ENCODE peak calls at places on chromosomes 3 and 15, in four cellular contexts. One of them, this sample, is unnamed.
A peak's percentile ranks its signal among the peaks of the same experiment; 100 is the strongest.

GRCh38 chr15:59491062-59491461 is 53.1 kb downstream of the FAM81A start:
- DNase-seq in breast epithelium: no peak
- DNase-seq in HepG2: no peak
- DNase-seq in A549: no peak
- DNase-seq in this sample: no peak

GRCh38 chr15:100769043-100769974 is 110.3 kb upstream of the ALDH1A3 start:
- DNase-seq in breast epithelium: peak; percentile 48
- DNase-seq in HepG2: no peak
- DNase-seq in A549: no peak
- DNase-seq in this sample: no peak

GRCh38 chr3:189144645-189145044 is 27.1 kb upstream of the TPRG1 start:
- DNase-seq in breast epithelium: no peak
- DNase-seq in HepG2: no peak
- DNase-seq in A549: no peak
- DNase-seq in this sample: no peak

GRCh38 chr3:80733522-80734176 is 965.9 kb upstream of the ROBO1 start:
- DNase-seq in breast epithelium: no peak
- DNase-seq in HepG2: peak; percentile 95
- DNase-seq in A549: no peak
- DNase-seq in this sample: no peak

GRCh38 chr3:33980252-33980651 is 181.8 kb downstream of the PDCD6IP start:
- DNase-seq in breast epithelium: no peak
- DNase-seq in HepG2: peak; percentile 66
- DNase-seq in A549: peak; percentile 89
- DNase-seq in this sample: peak; percentile 50

GRCh38 chr15:78415284-78415683 is 22.7 kb upstream of the IREB2 start:
- DNase-seq in breast epithelium: no peak
- DNase-seq in HepG2: no peak
- DNase-seq in A549: peak; percentile 47
- DNase-seq in this sample: no peak

GRCh38 chr15:59379524-59379923 is 6.9 kb upstream of the MYO1E start:
- DNase-seq in breast epithelium: no peak
- DNase-seq in HepG2: no peak
- DNase-seq in A549: no peak
- DNase-seq in this sample: no peak

GRCh38 chr3:29440321-29441019 is 159.6 kb downstream of the RBMS3 start:
- DNase-seq in breast epithelium: no peak
- DNase-seq in HepG2: no peak
- DNase-seq in A549: no peak
- DNase-seq in this sample: no peak

GRCh38 chr15:25175033-25175788 is 220.4 kb downstream of the SNRPN start:
- DNase-seq in breast epithelium: peak; percentile 25
- DNase-seq in HepG2: no peak
- DNase-seq in A549: no peak
- DNase-seq in this sample: no peak

GRCh38 chr3:183031826-183032225 is 51.5 kb upstream of the DCUN1D1 start:
- DNase-seq in breast epithelium: no peak
- DNase-seq in HepG2: no peak
- DNase-seq in A549: no peak
- DNase-seq in this sample: no peak

GRCh38 chr15:84033793-84034553 is 201.6 kb upstream of the GOLGA6L4 start:
- DNase-seq in breast epithelium: no peak
- DNase-seq in HepG2: no peak
- DNase-seq in A549: no peak
- DNase-seq in this sample: no peak

GRCh38 chr3:127228866-127229265 is 35.9 kb downstream of the PRR23E start:
- DNase-seq in breast epithelium: no peak
- DNase-seq in HepG2: no peak
- DNase-seq in A549: no peak
- DNase-seq in this sample: no peak

GRCh38 chr3:124981472-124981871 is 46.9 kb upstream of the MUC13 start:
- DNase-seq in breast epithelium: no peak
- DNase-seq in HepG2: no peak
- DNase-seq in A549: no peak
- DNase-seq in this sample: no peak

GRCh38 chr15:44028349-44028748 is 166.7 kb downstream of the FRMD5 start:
- DNase-seq in breast epithelium: no peak
- DNase-seq in HepG2: no peak
- DNase-seq in A549: no peak
- DNase-seq in this sample: no peak

GRCh38 chr15:85751731-85752421 is 42.8 kb downstream of the KLHL25 start:
- DNase-seq in breast epithelium: peak; percentile 7
- DNase-seq in HepG2: no peak
- DNase-seq in A549: no peak
- DNase-seq in this sample: no peak

GRCh38 chr15:72237286-72238224 is 6.6 kb upstream of the PKM start:
- DNase-seq in breast epithelium: no peak
- DNase-seq in HepG2: peak; percentile 85
- DNase-seq in A549: peak; percentile 97
- DNase-seq in this sample: peak; percentile 89

GRCh38 chr15:26665950-26666921 is 106.6 kb downstream of the GABRB3 start:
- DNase-seq in breast epithelium: no peak
- DNase-seq in HepG2: no peak
- DNase-seq in A549: no peak
- DNase-seq in this sample: no peak

GRCh38 chr3:123021986-123022510 is 5.5 kb downstream of the SEMA5B start:
- DNase-seq in breast epithelium: no peak
- DNase-seq in HepG2: no peak
- DNase-seq in A549: no peak
- DNase-seq in this sample: no peak

GRCh38 chr3:12924437-12924836 is 83.1 kb upstream of the RPL32 start:
- DNase-seq in breast epithelium: no peak
- DNase-seq in HepG2: no peak
- DNase-seq in A549: no peak
- DNase-seq in this sample: no peak

GRCh38 chr3:170585937-170586310 is at the start of gene SLC7A14:
- DNase-seq in breast epithelium: no peak
- DNase-seq in HepG2: no peak
- DNase-seq in A549: no peak
- DNase-seq in this sample: no peak

GRCh38 chr3:185423178-185423577 is 60.2 kb downstream of the MAP3K13 start:
- DNase-seq in breast epithelium: no peak
- DNase-seq in HepG2: no peak
- DNase-seq in A549: peak; percentile 3
- DNase-seq in this sample: peak; percentile 12

GRCh38 chr3:37986479-37987314 is 3.9 kb upstream of the VILL start:
- DNase-seq in breast epithelium: peak; percentile 73
- DNase-seq in HepG2: peak; percentile 81
- DNase-seq in A549: no peak
- DNase-seq in this sample: no peak

GRCh38 chr3:149765762-149766334 is 13.6 kb upstream of the COMMD2 start:
- DNase-seq in breast epithelium: no peak
- DNase-seq in HepG2: peak; percentile 27
- DNase-seq in A549: no peak
- DNase-seq in this sample: no peak

GRCh38 chr3:191094057-191094456 is 105.0 kb upstream of the OSTN start:
- DNase-seq in breast epithelium: no peak
- DNase-seq in HepG2: no peak
- DNase-seq in A549: no peak
- DNase-seq in this sample: peak; percentile 24

GRCh38 chr3:125123906-125124305 is 68.1 kb upstream of the HEG1 start:
- DNase-seq in breast epithelium: no peak
- DNase-seq in HepG2: no peak
- DNase-seq in A549: no peak
- DNase-seq in this sample: no peak

GRCh38 chr15:99409097-99409473 is 156.7 kb upstream of the MEF2A start:
- DNase-seq in breast epithelium: no peak
- DNase-seq in HepG2: peak; percentile 66
- DNase-seq in A549: peak; percentile 76
- DNase-seq in this sample: peak; percentile 13

GRCh38 chr3:161999846-162000245 is 503.2 kb downstream of the OTOL1 start:
- DNase-seq in breast epithelium: no peak
- DNase-seq in HepG2: no peak
- DNase-seq in A549: no peak
- DNase-seq in this sample: no peak

GRCh38 chr15:63221346-63221745 is 31.9 kb downstream of the RAB8B start:
- DNase-seq in breast epithelium: no peak
- DNase-seq in HepG2: no peak
- DNase-seq in A549: no peak
- DNase-seq in this sample: no peak

GRCh38 chr3:190773948-190774347 is 88.5 kb downstream of the GMNC start:
- DNase-seq in breast epithelium: no peak
- DNase-seq in HepG2: no peak
- DNase-seq in A549: no peak
- DNase-seq in this sample: no peak

GRCh38 chr3:46926447-46926846 is 48.9 kb downstream of the PTH1R start:
- DNase-seq in breast epithelium: no peak
- DNase-seq in HepG2: no peak
- DNase-seq in A549: no peak
- DNase-seq in this sample: no peak

GRCh38 chr3:146543461-146544012 is 870 bp downstream of the PLSCR1 start:
- DNase-seq in breast epithelium: no peak
- DNase-seq in HepG2: no peak
- DNase-seq in A549: peak; percentile 7
- DNase-seq in this sample: no peak

GRCh38 chr3:43098761-43099160 is 7.1 kb downstream of the POMGNT2 start:
- DNase-seq in breast epithelium: no peak
- DNase-seq in HepG2: no peak
- DNase-seq in A549: no peak
- DNase-seq in this sample: no peak

GRCh38 chr3:195908439-195909293 is at the start of gene TNK2:
- DNase-seq in breast epithelium: no peak
- DNase-seq in HepG2: no peak
- DNase-seq in A549: peak; percentile 19
- DNase-seq in this sample: no peak

GRCh38 chr3:69770219-69770618 is 31.0 kb downstream of the MITF start:
- DNase-seq in breast epithelium: no peak
- DNase-seq in HepG2: no peak
- DNase-seq in A549: no peak
- DNase-seq in this sample: peak; percentile 88

GRCh38 chr3:24495334-24495994 is 814 bp upstream of the THRB start:
- DNase-seq in breast epithelium: peak; percentile 74
- DNase-seq in HepG2: peak; percentile 56
- DNase-seq in A549: peak; percentile 70
- DNase-seq in this sample: no peak

GRCh38 chr15:63920504-63921178 is 86.9 kb upstream of the HERC1 start:
- DNase-seq in breast epithelium: no peak
- DNase-seq in HepG2: no peak
- DNase-seq in A549: no peak
- DNase-seq in this sample: no peak

GRCh38 chr15:48584090-48584831 is 61.2 kb downstream of the FBN1 start:
- DNase-seq in breast epithelium: no peak
- DNase-seq in HepG2: no peak
- DNase-seq in A549: no peak
- DNase-seq in this sample: no peak
- H3K4me1 ChIP-seq in breast epithelium: no peaks in the 10 kb centered on the region
- H3K4me1 ChIP-seq in HepG2: no peaks in the 10 kb centered on the region
- H3K4me1 ChIP-seq in A549: no peaks in the 10 kb centered on the region
- H3K4me1 ChIP-seq in this sample: no peaks in the 10 kb centered on the region

GRCh38 chr3:115657168-115657567 is 33.9 kb downstream of the GAP43 start:
- DNase-seq in breast epithelium: no peak
- DNase-seq in HepG2: no peak
- DNase-seq in A549: no peak
- DNase-seq in this sample: no peak
- H3K4me1 ChIP-seq in breast epithelium: no peaks in the 10 kb centered on the region
- H3K4me1 ChIP-seq in HepG2: peaks cover 20% of the 10 kb centered on the region
- H3K4me1 ChIP-seq in A549: peaks cover 13% of the 10 kb centered on the region
- H3K4me1 ChIP-seq in this sample: peaks cover 4% of the 10 kb centered on the region

DNA sequence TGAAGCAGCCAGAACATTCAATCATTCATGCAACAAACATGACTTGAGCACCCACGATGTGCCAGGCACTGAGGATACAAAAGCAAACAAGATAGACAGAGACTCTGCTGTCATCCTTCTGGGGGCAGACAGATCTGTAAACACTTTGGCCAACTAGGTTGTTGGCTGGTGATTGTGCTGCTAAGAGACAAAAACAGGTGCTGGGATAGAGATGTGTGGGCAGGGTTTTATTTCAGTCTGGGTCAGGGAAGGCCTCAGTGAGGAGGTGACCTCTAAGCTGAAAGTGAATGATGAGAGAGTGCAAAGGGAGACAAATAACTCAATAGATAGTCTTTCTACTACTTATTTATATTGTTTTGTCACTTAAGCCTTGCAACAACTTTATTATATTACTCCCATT is 147.0 kb upstream of the VEPH1 start:
- DNase-seq in breast epithelium: no peak
- DNase-seq in HepG2: no peak
- DNase-seq in A549: no peak
- DNase-seq in this sample: no peak
- H3K4me1 ChIP-seq in breast epithelium: no peaks in the 10 kb centered on the region
- H3K4me1 ChIP-seq in HepG2: no peaks in the 10 kb centered on the region
- H3K4me1 ChIP-seq in A549: no peaks in the 10 kb centered on the region
- H3K4me1 ChIP-seq in this sample: no peaks in the 10 kb centered on the region

DNA sequence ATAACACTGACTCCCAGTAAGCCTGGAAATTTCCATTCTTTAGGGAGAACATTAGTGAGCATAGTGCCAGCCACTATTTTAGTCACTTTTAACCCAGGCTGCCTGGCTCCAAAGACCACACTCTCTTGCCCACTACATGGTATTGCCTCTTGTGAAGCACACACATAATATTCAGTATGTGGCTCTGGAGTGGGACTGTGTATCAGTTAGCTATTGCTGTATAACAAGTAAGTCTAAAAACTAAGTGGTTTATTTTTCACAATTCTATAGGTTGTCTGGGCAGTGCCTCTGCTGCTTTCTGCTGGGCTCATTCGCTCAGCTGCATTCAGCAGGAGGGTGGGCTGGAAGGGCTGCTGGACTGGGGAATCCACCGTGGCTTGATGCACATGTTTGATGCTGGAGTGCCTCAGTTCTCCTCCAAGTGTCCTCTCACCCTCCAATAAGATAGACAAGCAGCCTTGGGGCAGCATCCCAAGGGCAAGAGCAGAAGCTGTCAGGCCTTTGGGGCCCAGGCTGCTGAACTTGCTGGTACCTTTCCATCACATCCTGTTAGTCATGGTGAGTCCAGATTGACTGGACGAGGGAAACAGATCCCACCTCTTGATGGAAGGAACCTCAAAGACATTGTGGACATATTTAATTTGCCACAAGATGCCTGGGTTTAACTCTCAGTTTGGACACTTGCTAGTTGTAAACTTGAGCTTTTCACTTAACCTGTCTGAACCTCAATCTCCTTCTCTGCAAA is 66.6 kb upstream of the TLE3 start:
- DNase-seq in breast epithelium: peak; percentile 7
- DNase-seq in HepG2: no peak
- DNase-seq in A549: no peak
- DNase-seq in this sample: no peak
- H3K4me1 ChIP-seq in breast epithelium: no peaks in the 10 kb centered on the region
- H3K4me1 ChIP-seq in HepG2: peaks cover 17% of the 10 kb centered on the region
- H3K4me1 ChIP-seq in A549: peaks cover 6% of the 10 kb centered on the region
- H3K4me1 ChIP-seq in this sample: peaks cover 11% of the 10 kb centered on the region